ENCODE peak calls at places on chromosomes 7 and 10, in eight cellular contexts. L, A, B, Q, U, M, C and R are unnamed samples.

GRCh38 chr7:36003343-36003742 is 149.7 kb upstream of the EEPD1 start:
- DNase-seq in M (no peak), A (no peak), B (no peak), Q (no peak), L (no peak), U (no peak), C (no peak), R (no peak)

GRCh38 chr7:103576616-103577015 is 130.6 kb upstream of the SLC26A5 start:
- DNase-seq in M (no peak), A (no peak), C (no peak), B (no peak), Q (no peak), U (no peak), L (no peak), R (no peak)

GRCh38 chr7:46982928-46983327 is 599.0 kb downstream of the TNS3 start:
- DNase-seq in M (no peak), A (no peak), U (no peak), C (no peak), B (no peak), L (no peak), Q (no peak), R (no peak)

GRCh38 chr7:22561895-22562593 is 62.1 kb upstream of the STEAP1B start:
- DNase-seq in A (no peak), C (peak), B (peak), M (no peak), L (no peak), Q (no peak), U (no peak), R (no peak)

GRCh38 chr7:11290859-11291258 is 317.2 kb downstream of the PHF14 start:
- DNase-seq in C (no peak), M (no peak), L (no peak), Q (no peak), U (no peak), A (no peak), B (no peak), R (no peak)

GRCh38 chr10:90589825-90590224 is 268.0 kb downstream of the HTR7 start:
- DNase-seq in Q (no peak), A (no peak), L (no peak), B (no peak), U (no peak), C (no peak), M (peak), R (no peak)

GRCh38 chr10:85918371-85918770 is 448.2 kb downstream of the GRID1 start:
- DNase-seq in L (no peak), U (no peak), B (no peak), A (no peak), M (no peak), C (no peak), Q (no peak), R (no peak)

GRCh38 chr7:144842377-144842851 is 6.6 kb upstream of the TPK1 start:
- DNase-seq in U (peak), B (peak), C (peak), Q (peak), M (no peak), A (no peak), L (peak), R (no peak)

GRCh38 chr7:17782216-17782549 is 158.1 kb downstream of the SNX13 start:
- DNase-seq in Q (no peak), M (no peak), C (no peak), U (no peak), L (no peak), A (no peak), B (no peak), R (no peak)

GRCh38 chr7:13117103-13117502 is 429.7 kb downstream of the ARL4A start:
- DNase-seq in A (no peak), L (no peak), Q (no peak), B (no peak), C (peak), U (no peak), M (no peak), R (no peak)

GRCh38 chr7:112420236-112420945 is 29.9 kb upstream of the IFRD1 start:
- DNase-seq in L (no peak), C (no peak), U (peak), A (no peak), Q (no peak), B (no peak), M (no peak), R (no peak)

GRCh38 chr7:47780555-47780954 is 167.7 kb downstream of the PKD1L1 start:
- DNase-seq in U (no peak), A (no peak), M (no peak), Q (no peak), C (no peak), B (no peak), L (no peak), R (no peak)

GRCh38 chr10:52245547-52245946 is 68.5 kb upstream of the DKK1 start:
- DNase-seq in A (no peak), Q (no peak), U (no peak), L (no peak), B (no peak), M (no peak), C (no peak), R (no peak)

GRCh38 chr10:75334720-75335119 is 66.8 kb downstream of the ZNF503 start:
- DNase-seq in B (no peak), L (no peak), C (no peak), Q (no peak), M (no peak), U (no peak), A (no peak), R (no peak)

GRCh38 chr7:831596-832291 is 532 bp upstream of the SUN1 start:
- DNase-seq in B (no peak), A (no peak), Q (no peak), L (no peak), U (no peak), M (no peak), C (no peak), R (no peak)

GRCh38 chr10:36114913-36115312 is 472.8 kb upstream of the FZD8 start:
- DNase-seq in A (no peak), L (no peak), B (peak), M (no peak), Q (no peak), C (no peak), U (no peak), R (no peak)

GRCh38 chr7:51590746-51591145 is 274.1 kb upstream of the COBL start:
- DNase-seq in L (no peak), Q (no peak), U (no peak), C (peak), M (no peak), B (no peak), A (no peak), R (no peak)

GRCh38 chr10:122421054-122421625 is 33.3 kb upstream of the ARMS2 start:
- DNase-seq in U (no peak), B (no peak), C (no peak), L (no peak), M (no peak), Q (no peak), A (no peak), R (no peak)

GRCh38 chr7:116801092-116801710 is 61.2 kb upstream of the CAPZA2 start:
- DNase-seq in A (no peak), B (no peak), U (no peak), M (no peak), Q (no peak), L (no peak), C (no peak), R (no peak)

GRCh38 chr10:125116652-125117310 is 43.6 kb downstream of the CTBP2 start:
- DNase-seq in C (no peak), Q (no peak), L (no peak), B (no peak), M (peak), U (no peak), A (peak), R (no peak)

GRCh38 chr7:29459591-29459990 is 104.0 kb upstream of the PRR15 start:
- DNase-seq in M (no peak), B (no peak), C (no peak), Q (no peak), U (no peak), L (no peak), A (no peak), R (no peak)

GRCh38 chr10:64873959-64874358 is 1352.8 kb downstream of the REEP3 start:
- DNase-seq in B (no peak), Q (no peak), U (no peak), L (no peak), C (no peak), M (no peak), A (no peak), R (no peak)

GRCh38 chr10:49144021-49144720 is 10.3 kb upstream of the FAM170B start:
- DNase-seq in L (no peak), U (no peak), C (no peak), A (no peak), Q (no peak), B (no peak), M (no peak), R (no peak)

GRCh38 chr7:129308047-129308446 is 83.2 kb downstream of the AHCYL2 start:
- DNase-seq in Q (no peak), A (no peak), M (peak), L (peak), B (no peak), C (no peak), U (peak), R (no peak)

GRCh38 chr10:95480102-95480900 is 80.9 kb downstream of the SORBS1 start:
- DNase-seq in U (no peak), Q (no peak), B (no peak), L (peak), M (peak), A (no peak), C (no peak), R (no peak)

GRCh38 chr10:113872139-113873030 is 17.9 kb downstream of the NHLRC2 start:
- DNase-seq in C (no peak), Q (no peak), M (no peak), A (no peak), B (no peak), U (no peak), L (no peak), R (no peak)

GRCh38 chr10:17229967-17230682 is 2.1 kb downstream of the VIM start:
- DNase-seq in L (peak), M (peak), A (peak), U (peak), Q (no peak), C (peak), B (peak), R (peak)

GRCh38 chr10:68330852-68331454 is 911 bp upstream of the HNRNPH3 start:
- DNase-seq in C (peak), A (peak), U (peak), M (peak), L (peak), B (no peak), Q (peak), R (no peak)

GRCh38 chr10:4303045-4303444 is 518.0 kb upstream of the KLF6 start:
- DNase-seq in B (no peak), C (no peak), U (no peak), A (no peak), L (no peak), M (no peak), Q (no peak), R (no peak)

GRCh38 chr7:157670490-157671357 is 333.9 kb downstream of the DNAJB6 start:
- DNase-seq in L (no peak), U (no peak), A (no peak), M (no peak), Q (no peak), B (no peak), C (no peak), R (no peak)

DNA sequence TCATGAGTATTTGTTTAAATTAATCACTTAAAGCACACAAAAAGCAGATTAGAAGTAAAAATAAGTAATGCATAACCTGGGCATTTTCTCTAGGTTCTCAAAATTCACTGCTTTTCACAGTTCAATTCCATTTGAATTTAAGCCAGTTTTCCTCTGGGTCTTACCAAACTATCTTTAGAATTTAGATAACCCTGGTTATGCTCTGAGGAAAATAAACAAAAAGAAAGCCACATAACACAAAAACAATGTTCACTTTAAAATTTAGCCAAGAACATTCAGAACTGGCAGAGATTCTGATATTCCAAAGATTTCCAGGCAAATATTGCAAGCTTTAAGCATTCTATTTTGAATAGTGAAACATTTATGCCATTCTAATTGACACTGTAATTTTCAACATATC is 50.7 kb upstream of the PRKG1 start:
- DNase-seq in A (no peak), B (no peak), M (no peak), Q (no peak), U (no peak), C (no peak), L (no peak), R (no peak)
- H3K27ac ChIP-seq in A (peak), B (no peak), M (no peak), Q (no peak), U (no peak), C (no peak), L (no peak), R (no peak)

GRCh38 chr10:89301231-89301630 is 615 bp upstream of the IFIT2 start:
- DNase-seq in M (no peak), L (peak), B (peak), A (no peak), U (no peak), C (no peak), Q (no peak), R (no peak)
- H3K27ac ChIP-seq in M (peak), L (peak), B (peak), A (peak), U (peak), C (no peak), Q (peak), R (peak)

GRCh38 chr7:143283344-143283743 is 1.4 kb upstream of the TMEM139 start:
- DNase-seq in B (no peak), L (no peak), C (peak), Q (no peak), A (no peak), U (no peak), M (no peak), R (no peak)
- H3K27ac ChIP-seq in B (no peak), L (no peak), C (no peak), Q (peak), A (no peak), U (no peak), M (no peak), R (peak)

DNA sequence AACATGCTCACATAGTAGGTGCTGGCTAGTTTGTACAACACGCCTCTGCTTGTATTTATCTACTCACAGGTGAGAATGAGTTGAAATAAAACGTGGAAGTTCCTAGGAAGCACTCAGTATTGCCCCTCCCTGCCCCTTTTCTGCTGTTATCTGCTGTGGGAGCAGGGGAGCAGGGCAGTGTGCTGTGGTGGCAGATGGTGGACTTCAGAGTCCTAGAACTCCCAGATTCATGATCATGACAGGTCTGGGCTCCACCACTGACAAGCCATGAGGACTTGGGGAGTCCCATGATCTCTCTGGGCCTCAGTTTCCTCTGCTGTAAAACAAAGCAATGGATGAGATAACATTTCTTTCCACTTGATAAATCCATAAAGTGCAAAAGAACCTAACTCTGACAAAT is 11.6 kb upstream of the PRKCQ start:
- DNase-seq in L (no peak), B (no peak), Q (no peak), C (no peak), U (no peak), A (no peak), M (no peak), R (no peak)
- H3K27ac ChIP-seq in L (peak), B (no peak), Q (no peak), C (no peak), U (no peak), A (no peak), M (no peak), R (no peak)

DNA sequence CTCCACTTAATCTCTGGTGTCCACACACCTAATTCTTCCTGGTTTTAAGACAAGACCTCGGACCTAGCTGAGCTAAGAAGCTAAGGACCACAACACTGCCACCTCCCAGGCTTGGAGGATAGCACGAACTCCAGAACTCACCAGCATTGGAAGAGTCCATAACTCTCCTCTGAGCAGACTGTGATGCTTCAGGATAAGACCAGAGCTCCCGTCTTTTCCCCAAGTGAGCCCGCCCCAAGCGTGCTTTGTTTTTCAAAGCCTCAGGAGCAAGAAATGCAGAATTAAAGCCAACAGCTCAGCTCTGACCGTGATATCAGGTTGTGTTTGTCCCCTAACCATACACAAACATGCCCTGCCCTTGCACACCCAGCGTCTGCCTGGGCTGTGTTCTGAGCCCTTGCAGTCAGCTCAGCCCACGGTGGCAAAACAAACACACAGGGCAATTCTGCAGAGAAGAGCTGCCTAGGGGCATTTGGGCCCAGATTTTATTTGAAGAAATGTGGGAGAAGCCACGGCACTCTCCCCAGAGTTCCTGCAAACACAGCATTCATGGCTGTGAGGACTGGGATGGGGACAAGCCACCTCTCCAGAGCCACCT is 145.4 kb downstream of the WDR11 start:
- DNase-seq in U (no peak), Q (no peak), M (no peak), C (no peak), A (no peak), L (no peak), B (no peak), R (no peak)
- H3K27ac ChIP-seq in U (no peak), Q (no peak), M (no peak), C (no peak), A (no peak), L (no peak), B (no peak), R (no peak)

GRCh38 chr7:139696547-139696946 is 81.3 kb downstream of the HIPK2 start:
- DNase-seq in U (no peak), C (no peak), A (no peak), Q (no peak), L (no peak), B (no peak), M (no peak), R (no peak)
- H3K27ac ChIP-seq in U (peak), C (no peak), A (no peak), Q (no peak), L (peak), B (no peak), M (no peak), R (no peak)

DNA sequence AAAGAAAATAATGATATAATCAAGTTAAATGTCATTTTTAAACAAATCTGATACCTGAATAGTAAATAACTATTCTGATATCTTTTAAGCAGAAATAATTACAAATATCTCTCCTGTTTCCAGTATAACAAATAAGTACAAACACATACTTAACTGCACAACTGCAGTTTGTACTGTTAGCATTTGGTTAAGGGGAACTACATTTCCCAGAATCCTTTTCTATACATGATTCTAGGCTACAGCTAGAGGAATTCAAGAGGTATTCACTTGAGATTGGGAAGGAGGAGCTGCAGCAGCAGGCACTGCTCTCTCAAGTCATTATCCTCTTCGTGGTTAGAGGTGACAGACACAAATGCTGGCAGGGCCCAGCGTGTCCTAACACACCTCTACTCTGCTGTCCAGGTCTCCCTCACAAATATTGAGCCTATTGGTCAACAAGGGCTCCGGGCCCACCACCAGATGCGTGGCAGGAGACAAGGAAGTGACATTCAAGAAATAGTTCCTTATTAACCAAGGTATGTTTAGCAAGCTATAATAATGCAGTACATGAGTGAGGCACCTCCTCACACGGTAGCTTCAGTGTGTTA is 255.1 kb upstream of the MKLN1 start:
- DNase-seq in M (peak), A (no peak), B (no peak), C (peak), U (no peak), L (no peak), Q (no peak), R (no peak)
- H3K27ac ChIP-seq in M (peak), A (no peak), B (peak), C (no peak), U (peak), L (peak), Q (peak), R (peak)

DNA sequence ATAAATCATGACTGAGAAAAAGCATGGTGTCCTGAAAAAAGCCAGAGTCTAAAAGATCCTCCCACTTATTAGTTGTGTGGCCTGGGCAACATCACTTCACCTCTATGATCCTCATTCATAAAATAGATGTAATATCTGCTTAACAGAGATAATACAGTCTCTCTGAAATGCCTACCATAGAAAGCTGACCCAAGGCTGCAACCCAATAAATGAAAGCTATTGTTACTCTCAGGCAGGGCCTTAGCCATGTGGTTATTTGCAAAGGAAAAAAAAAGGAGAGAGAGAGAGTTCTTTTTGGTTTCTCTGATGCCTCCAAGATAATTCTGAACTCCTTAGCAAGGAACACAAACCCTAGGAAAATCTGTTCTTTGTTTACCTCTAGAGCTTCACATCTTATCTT is 7.9 kb downstream of the FAM13C start:
- DNase-seq in C (no peak), A (no peak), B (no peak), U (no peak), M (no peak), L (no peak), Q (no peak), R (no peak)
- H3K27ac ChIP-seq in C (no peak), A (no peak), B (no peak), U (peak), M (no peak), L (no peak), Q (peak), R (no peak)